ENCODE peak calls at places on chromosomes 6 and 20, in seven cellular contexts. One of them, this sample, is unnamed.

GRCh38 chr6:83371428-83371827 is 59.4 kb downstream of the ME1 start:
- DNase-seq in suprapubic skin: no peak
- DNase-seq in nephron progenitor cell: no peak
- DNase-seq in WTC11: no peak
- DNase-seq in choroid plexus epithelial cell: peak
- DNase-seq in heart left ventricle: no peak
- DNase-seq in type B pancreatic cell: no peak
- DNase-seq in this sample: no peak

GRCh38 chr6:99588618-99589289 is 17.9 kb upstream of the PRDM13 start:
- DNase-seq in suprapubic skin: peak
- DNase-seq in nephron progenitor cell: peak
- DNase-seq in WTC11: peak
- DNase-seq in choroid plexus epithelial cell: peak
- DNase-seq in heart left ventricle: peak
- DNase-seq in type B pancreatic cell: no peak
- DNase-seq in this sample: peak

GRCh38 chr20:47353697-47354387 is 2.7 kb downstream of the ZMYND8 start:
- DNase-seq in suprapubic skin: no peak
- DNase-seq in nephron progenitor cell: no peak
- DNase-seq in WTC11: no peak
- DNase-seq in choroid plexus epithelial cell: peak
- DNase-seq in heart left ventricle: no peak
- DNase-seq in type B pancreatic cell: no peak
- DNase-seq in this sample: no peak

GRCh38 chr20:63933646-63934045 is 22.6 kb downstream of the UCKL1 start:
- DNase-seq in suprapubic skin: no peak
- DNase-seq in nephron progenitor cell: no peak
- DNase-seq in WTC11: no peak
- DNase-seq in choroid plexus epithelial cell: no peak
- DNase-seq in heart left ventricle: peak
- DNase-seq in type B pancreatic cell: no peak
- DNase-seq in this sample: no peak

GRCh38 chr6:168469198-168469943 is 28.4 kb downstream of the SMOC2 start:
- DNase-seq in suprapubic skin: no peak
- DNase-seq in nephron progenitor cell: no peak
- DNase-seq in WTC11: no peak
- DNase-seq in choroid plexus epithelial cell: no peak
- DNase-seq in heart left ventricle: peak
- DNase-seq in type B pancreatic cell: no peak
- DNase-seq in this sample: no peak

GRCh38 chr6:4008324-4009047 is 70.5 kb downstream of the FAM217A start:
- DNase-seq in suprapubic skin: no peak
- DNase-seq in nephron progenitor cell: no peak
- DNase-seq in WTC11: no peak
- DNase-seq in choroid plexus epithelial cell: peak
- DNase-seq in heart left ventricle: no peak
- DNase-seq in type B pancreatic cell: no peak
- DNase-seq in this sample: no peak

GRCh38 chr20:31968299-31969126 is 562 bp downstream of the XKR7 start:
- DNase-seq in suprapubic skin: peak
- DNase-seq in nephron progenitor cell: peak
- DNase-seq in WTC11: peak
- DNase-seq in choroid plexus epithelial cell: peak
- DNase-seq in heart left ventricle: peak
- DNase-seq in type B pancreatic cell: peak
- DNase-seq in this sample: peak

GRCh38 chr20:588932-589672 is 21.0 kb downstream of the TCF15 start:
- DNase-seq in suprapubic skin: no peak
- DNase-seq in nephron progenitor cell: no peak
- DNase-seq in WTC11: no peak
- DNase-seq in choroid plexus epithelial cell: no peak
- DNase-seq in heart left ventricle: no peak
- DNase-seq in type B pancreatic cell: no peak
- DNase-seq in this sample: no peak

GRCh38 chr20:23286346-23286745 is 64.2 kb upstream of the NXT1 start:
- DNase-seq in suprapubic skin: no peak
- DNase-seq in nephron progenitor cell: no peak
- DNase-seq in WTC11: no peak
- DNase-seq in choroid plexus epithelial cell: no peak
- DNase-seq in heart left ventricle: no peak
- DNase-seq in type B pancreatic cell: no peak
- DNase-seq in this sample: no peak

GRCh38 chr6:92109256-92109655 is 1310.1 kb downstream of the EPHA7 start:
- DNase-seq in suprapubic skin: no peak
- DNase-seq in nephron progenitor cell: no peak
- DNase-seq in WTC11: peak
- DNase-seq in choroid plexus epithelial cell: no peak
- DNase-seq in heart left ventricle: peak
- DNase-seq in type B pancreatic cell: no peak
- DNase-seq in this sample: no peak

GRCh38 chr6:33112148-33112547 is 36.4 kb downstream of the HLA-DPB1 start:
- DNase-seq in suprapubic skin: no peak
- DNase-seq in nephron progenitor cell: no peak
- DNase-seq in WTC11: no peak
- DNase-seq in choroid plexus epithelial cell: peak
- DNase-seq in heart left ventricle: no peak
- DNase-seq in type B pancreatic cell: no peak
- DNase-seq in this sample: no peak

GRCh38 chr20:11993886-11994466 is 76.3 kb downstream of the BTBD3 start:
- DNase-seq in suprapubic skin: no peak
- DNase-seq in nephron progenitor cell: no peak
- DNase-seq in WTC11: peak
- DNase-seq in choroid plexus epithelial cell: peak
- DNase-seq in heart left ventricle: no peak
- DNase-seq in type B pancreatic cell: no peak
- DNase-seq in this sample: no peak

GRCh38 chr6:27650620-27651370 is 177.9 kb upstream of the ZNF184 start:
- DNase-seq in suprapubic skin: no peak
- DNase-seq in nephron progenitor cell: peak
- DNase-seq in WTC11: peak
- DNase-seq in choroid plexus epithelial cell: peak
- DNase-seq in heart left ventricle: no peak
- DNase-seq in type B pancreatic cell: no peak
- DNase-seq in this sample: peak

GRCh38 chr6:17167327-17167979 is 65.6 kb downstream of the STMND1 start:
- DNase-seq in suprapubic skin: no peak
- DNase-seq in nephron progenitor cell: peak
- DNase-seq in WTC11: peak
- DNase-seq in choroid plexus epithelial cell: peak
- DNase-seq in heart left ventricle: no peak
- DNase-seq in type B pancreatic cell: no peak
- DNase-seq in this sample: no peak

GRCh38 chr6:30483677-30484279 is 5.5 kb upstream of the HLA-E start:
- DNase-seq in suprapubic skin: no peak
- DNase-seq in nephron progenitor cell: peak
- DNase-seq in WTC11: no peak
- DNase-seq in choroid plexus epithelial cell: peak
- DNase-seq in heart left ventricle: no peak
- DNase-seq in type B pancreatic cell: no peak
- DNase-seq in this sample: peak
- TF ChIP-seq CTCF in suprapubic skin: peak
- TF ChIP-seq CTCF in nephron progenitor cell: peak
- TF ChIP-seq CTCF in WTC11: peak
- TF ChIP-seq CTCF in choroid plexus epithelial cell: peak
- TF ChIP-seq CTCF in heart left ventricle: peak
- TF ChIP-seq CTCF in type B pancreatic cell: peak
- TF ChIP-seq CTCF in this sample: peak

DNA sequence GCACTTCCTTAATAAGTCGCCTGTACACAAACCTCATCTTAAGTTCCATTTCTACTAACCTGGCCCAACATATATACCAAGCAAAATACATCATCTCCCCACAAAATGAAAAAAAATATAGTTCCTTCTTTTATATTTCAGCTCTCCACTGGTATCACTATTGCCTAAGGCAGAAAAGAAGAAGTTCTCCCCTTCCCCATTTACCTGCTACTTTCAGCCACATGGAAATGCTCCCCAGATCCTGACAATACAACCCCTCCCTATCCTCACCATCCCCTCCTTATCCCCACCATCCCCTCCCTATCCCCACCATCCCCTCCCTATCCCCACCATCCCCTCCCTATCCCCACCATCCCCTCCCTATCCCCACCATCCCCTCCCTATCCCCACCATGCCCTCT is 175.7 kb downstream of the LINC00237 start:
- DNase-seq in suprapubic skin: no peak
- DNase-seq in nephron progenitor cell: no peak
- DNase-seq in WTC11: no peak
- DNase-seq in choroid plexus epithelial cell: no peak
- DNase-seq in heart left ventricle: no peak
- DNase-seq in type B pancreatic cell: no peak
- DNase-seq in this sample: no peak
- TF ChIP-seq CTCF in suprapubic skin: no peak
- TF ChIP-seq CTCF in nephron progenitor cell: no peak
- TF ChIP-seq CTCF in WTC11: no peak
- TF ChIP-seq CTCF in choroid plexus epithelial cell: no peak
- TF ChIP-seq CTCF in heart left ventricle: no peak
- TF ChIP-seq CTCF in type B pancreatic cell: no peak
- TF ChIP-seq CTCF in this sample: no peak

DNA sequence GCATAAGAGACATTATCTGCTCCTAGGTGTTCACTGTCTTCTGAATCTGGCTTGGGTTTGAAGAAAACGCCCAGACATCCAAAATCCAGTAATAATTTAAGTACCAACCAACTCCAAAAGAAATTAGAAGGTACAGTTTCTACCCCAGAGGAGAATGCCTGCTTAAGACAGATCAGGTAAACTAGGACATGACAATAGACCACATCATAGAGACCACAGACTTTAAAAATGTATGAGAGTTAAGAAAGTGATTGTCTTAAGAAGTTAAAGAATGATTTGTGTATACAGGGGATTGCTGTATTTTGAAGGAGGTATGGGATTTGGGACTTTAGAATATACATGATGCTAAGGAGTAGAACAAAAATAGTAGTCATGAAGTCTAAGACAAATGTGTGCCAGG is 120.8 kb upstream of the EDN1 start:
- DNase-seq in suprapubic skin: no peak
- DNase-seq in nephron progenitor cell: no peak
- DNase-seq in WTC11: no peak
- DNase-seq in choroid plexus epithelial cell: no peak
- DNase-seq in heart left ventricle: no peak
- DNase-seq in type B pancreatic cell: no peak
- DNase-seq in this sample: no peak
- TF ChIP-seq CTCF in suprapubic skin: no peak
- TF ChIP-seq CTCF in nephron progenitor cell: no peak
- TF ChIP-seq CTCF in WTC11: no peak
- TF ChIP-seq CTCF in choroid plexus epithelial cell: no peak
- TF ChIP-seq CTCF in heart left ventricle: no peak
- TF ChIP-seq CTCF in type B pancreatic cell: no peak
- TF ChIP-seq CTCF in this sample: no peak

DNA sequence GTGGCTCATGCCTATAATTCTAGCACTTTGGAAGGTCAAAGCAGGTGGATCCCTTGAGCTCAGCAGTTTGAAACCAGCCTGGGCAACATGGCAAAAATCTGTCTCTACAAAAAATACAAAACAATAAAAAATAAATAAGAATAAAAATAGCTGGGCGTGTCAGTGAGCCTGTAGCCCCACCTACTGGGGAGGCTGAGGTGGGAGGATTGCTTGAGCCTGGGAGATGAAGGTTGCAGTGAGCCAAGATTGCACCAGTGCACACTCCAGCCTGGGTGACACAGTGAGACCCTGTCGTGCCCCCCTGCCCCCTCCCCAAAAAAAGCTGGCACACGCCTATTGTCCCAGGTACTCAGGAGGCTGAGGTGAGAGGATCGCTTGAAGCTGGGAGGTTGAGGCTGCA is 35.1 kb upstream of the SRPK1 start:
- DNase-seq in suprapubic skin: no peak
- DNase-seq in nephron progenitor cell: no peak
- DNase-seq in WTC11: no peak
- DNase-seq in choroid plexus epithelial cell: no peak
- DNase-seq in heart left ventricle: no peak
- DNase-seq in type B pancreatic cell: no peak
- DNase-seq in this sample: no peak
- TF ChIP-seq CTCF in suprapubic skin: no peak
- TF ChIP-seq CTCF in nephron progenitor cell: no peak
- TF ChIP-seq CTCF in WTC11: no peak
- TF ChIP-seq CTCF in choroid plexus epithelial cell: peak
- TF ChIP-seq CTCF in heart left ventricle: no peak
- TF ChIP-seq CTCF in type B pancreatic cell: peak
- TF ChIP-seq CTCF in this sample: peak

GRCh38 chr6:408599-409102 is 17.1 kb downstream of the IRF4 start:
- DNase-seq in suprapubic skin: no peak
- DNase-seq in nephron progenitor cell: peak
- DNase-seq in WTC11: peak
- DNase-seq in choroid plexus epithelial cell: peak
- DNase-seq in heart left ventricle: no peak
- DNase-seq in type B pancreatic cell: no peak
- DNase-seq in this sample: no peak
- TF ChIP-seq CTCF in suprapubic skin: no peak
- TF ChIP-seq CTCF in nephron progenitor cell: peak
- TF ChIP-seq CTCF in WTC11: no peak
- TF ChIP-seq CTCF in choroid plexus epithelial cell: peak
- TF ChIP-seq CTCF in heart left ventricle: peak
- TF ChIP-seq CTCF in type B pancreatic cell: peak
- TF ChIP-seq CTCF in this sample: peak